ENCODE peak calls at places on chromosomes 2 and 18, in six cellular contexts. M is heart left ventricle, I is mesendoderm, V is AG09309, S is NB4, P is Peyer's patch. Y is an unnamed sample.

GRCh38 chr2:86675611-86676015 is 44.5 kb upstream of the RMND5A start:
- DNase-seq in P (no peak), M (no peak), V (no peak), S (no peak), I (peak), Y (no peak)

GRCh38 chr2:16832910-16833309 is 167.3 kb upstream of the CYRIA start:
- DNase-seq in M (no peak), P (no peak), V (no peak), I (no peak), S (no peak), Y (no peak)

GRCh38 chr18:3720818-3721545 is 271.0 kb downstream of the TGIF1 start:
- DNase-seq in V (no peak), P (no peak), I (no peak), S (no peak), M (no peak), Y (no peak)

GRCh38 chr18:65206551-65207260 is 544.1 kb upstream of the CDH7 start:
- DNase-seq in V (no peak), S (no peak), I (peak), P (no peak), M (no peak), Y (peak)

GRCh38 chr2:25252291-25253152 is 84.1 kb upstream of the POMC start:
- DNase-seq in I (peak), S (peak), M (peak), V (no peak), P (peak), Y (peak)

GRCh38 chr2:106030287-106031268 is 163.5 kb downstream of the UXS1 start:
- DNase-seq in S (peak), M (peak), P (peak), I (no peak), V (peak), Y (no peak)

GRCh38 chr2:105546623-105546964 is 147.7 kb upstream of the FHL2 start:
- DNase-seq in P (no peak), S (no peak), I (no peak), M (peak), V (no peak), Y (no peak)

GRCh38 chr2:70188460-70188859 is 2.4 kb downstream of the C2orf42 start:
- DNase-seq in I (no peak), S (peak), P (no peak), M (no peak), V (no peak), Y (no peak)

GRCh38 chr2:204108301-204108700 is 171.7 kb downstream of the ICOS start:
- DNase-seq in P (no peak), S (peak), M (peak), I (peak), V (no peak), Y (peak)

GRCh38 chr2:9114457-9114856 is 92.2 kb upstream of the ASAP2 start:
- DNase-seq in S (peak), I (no peak), M (no peak), P (no peak), V (no peak), Y (no peak)

GRCh38 chr2:214103199-214104001 is 307.5 kb upstream of the VWC2L start:
- DNase-seq in V (no peak), P (no peak), I (no peak), S (no peak), M (no peak), Y (no peak)

GRCh38 chr2:195575879-195576391 is 81.1 kb upstream of the SLC39A10 start:
- DNase-seq in I (peak), M (no peak), S (peak), V (peak), P (no peak), Y (peak)

DNA sequence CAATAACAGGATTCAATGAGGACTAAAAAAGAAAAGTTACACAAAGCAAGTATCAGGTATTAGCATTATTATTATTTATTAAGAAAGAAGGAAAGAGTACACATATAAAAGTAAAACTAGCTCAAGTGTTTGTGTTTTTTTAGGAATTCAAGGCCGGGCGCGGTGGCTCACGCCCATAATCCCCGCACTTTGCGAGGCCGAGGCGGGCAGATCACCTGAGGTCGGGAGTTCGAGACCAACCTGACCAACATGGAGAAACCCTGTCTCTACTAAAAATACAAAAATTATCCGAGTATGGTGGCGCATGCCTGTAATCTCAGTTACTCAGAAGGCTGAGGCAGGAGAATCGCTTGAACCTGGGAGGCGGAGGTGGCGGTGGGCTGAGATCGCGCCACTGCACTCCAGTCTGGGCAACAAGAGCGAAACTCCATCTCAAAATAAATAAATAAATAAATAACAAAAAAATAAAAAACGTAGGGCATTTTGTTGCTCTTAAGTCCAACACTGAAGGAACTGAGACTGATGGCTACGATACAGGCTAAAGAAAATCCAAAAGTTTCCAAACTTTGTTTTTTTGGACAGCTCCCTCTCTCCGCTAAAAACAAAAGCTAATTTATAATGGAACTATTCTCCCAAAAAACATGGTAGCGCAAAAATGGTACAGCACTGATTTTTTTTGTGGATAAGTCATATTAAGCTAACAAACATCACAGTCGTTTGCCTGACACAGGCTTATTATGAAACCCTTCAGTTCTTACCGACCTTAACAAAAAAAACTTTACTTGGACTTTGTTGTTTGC is 1.7 kb downstream of the TRAPPC8 start:
- DNase-seq in S (no peak), V (no peak), P (no peak), M (no peak), I (no peak), Y (no peak)
- H3K4me3 ChIP-seq in S (peak), V (peak), P (no peak), M (peak), I (no peak), Y (peak)

DNA sequence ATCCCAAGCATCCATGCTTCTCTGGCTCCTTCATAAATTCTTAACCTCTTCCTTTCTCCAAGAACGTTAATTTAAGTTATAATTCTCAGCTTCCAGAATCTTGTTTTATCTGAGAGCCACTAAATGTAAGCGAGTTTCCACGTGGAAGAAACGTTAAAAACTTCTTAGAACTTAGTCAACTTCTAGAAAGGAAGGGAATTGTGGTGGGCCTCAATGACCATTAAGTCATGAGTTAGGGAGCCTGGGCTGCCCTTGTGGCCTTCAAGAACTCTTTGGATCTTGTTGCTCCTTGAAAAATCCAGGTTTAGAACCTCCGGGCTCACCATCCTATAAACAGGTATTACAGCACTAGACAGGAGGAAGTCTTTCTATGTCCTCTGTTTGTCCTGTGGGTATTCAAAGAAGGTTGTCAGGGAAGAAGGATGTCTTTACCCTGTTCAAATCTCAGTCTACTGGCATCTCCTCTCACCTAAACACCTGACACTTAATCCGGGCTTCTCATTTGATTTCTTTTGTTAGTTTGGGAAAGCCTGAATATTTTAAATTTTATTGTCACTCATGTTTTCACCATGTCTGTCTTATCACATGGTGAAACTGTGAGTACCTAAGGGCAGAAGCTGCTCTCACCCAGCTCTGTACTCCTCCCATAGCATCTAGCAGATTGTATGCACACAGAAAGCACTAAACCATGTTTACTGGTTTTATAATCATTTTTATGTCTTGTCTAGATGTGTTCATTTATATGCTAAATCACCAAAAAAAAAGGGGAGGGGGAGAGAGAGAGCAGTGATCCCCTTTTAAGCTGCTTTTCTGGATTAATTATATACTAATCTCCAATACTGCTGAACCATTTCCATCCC is 6.3 kb downstream of the RND3 start:
- DNase-seq in S (no peak), I (no peak), M (no peak), V (no peak), P (no peak), Y (no peak)
- H3K4me3 ChIP-seq in S (no peak), I (no peak), M (no peak), V (no peak), P (no peak), Y (no peak)

GRCh38 chr2:99648906-99649606 is 159.2 kb upstream of the REV1 start:
- DNase-seq in I (no peak), P (no peak), S (no peak), M (no peak), V (no peak), Y (no peak)

GRCh38 chr2:99643824-99644787 is 154.3 kb upstream of the REV1 start:
- DNase-seq in M (no peak), P (no peak), I (no peak), V (no peak), S (no peak), Y (no peak)

GRCh38 chr2:99651930-99652670 is 162.3 kb upstream of the REV1 start:
- DNase-seq in S (no peak), P (no peak), I (peak), M (no peak), V (no peak), Y (no peak)

GRCh38 chr2:99645960-99646359 is 156.1 kb upstream of the REV1 start:
- DNase-seq in V (no peak), I (no peak), P (no peak), S (no peak), M (no peak), Y (no peak)

DNA sequence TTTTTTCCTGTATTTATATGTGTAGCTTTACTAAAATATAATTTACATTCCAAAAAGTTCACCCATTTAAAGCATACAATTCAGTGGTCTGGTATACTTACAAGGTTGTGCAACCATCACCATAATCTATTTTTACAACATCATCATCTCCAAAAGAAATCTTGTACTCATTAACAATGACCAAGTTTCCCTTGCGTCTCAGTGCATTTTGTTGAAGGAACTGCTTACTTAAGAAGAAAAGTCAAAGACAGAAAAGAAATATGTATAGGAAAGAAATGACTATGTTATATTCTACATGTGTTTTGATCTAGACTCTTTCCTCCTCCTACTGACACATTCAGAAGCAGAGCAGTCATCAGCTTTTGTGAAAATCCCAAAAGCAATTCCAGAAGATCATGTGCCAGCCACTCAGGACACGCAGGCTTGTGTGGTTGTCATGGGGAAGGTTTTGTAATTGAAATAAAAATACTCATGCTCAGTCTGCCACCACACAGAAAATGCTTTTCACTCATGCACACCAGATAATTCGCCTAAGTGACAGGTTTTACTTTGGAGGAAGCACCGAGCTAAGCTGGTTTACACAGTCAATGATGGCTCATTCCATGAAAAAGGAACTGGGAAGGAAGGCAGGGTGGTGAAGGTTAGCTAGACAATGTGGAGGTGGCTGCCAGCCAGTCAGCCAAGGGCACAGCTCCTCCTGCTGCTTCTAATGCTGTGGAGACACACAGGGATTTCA is 158.5 kb upstream of the REV1 start:
- DNase-seq in I (no peak), P (no peak), V (no peak), S (no peak), M (peak), Y (no peak)
- H3K4me3 ChIP-seq in I (no peak), P (no peak), V (no peak), S (no peak), M (no peak), Y (no peak)

GRCh38 chr2:158134655-158135054 is 33.0 kb downstream of the UPP2 start:
- DNase-seq in S (no peak), M (no peak), I (no peak), P (peak), V (no peak), Y (no peak)
- H3K4me3 ChIP-seq in S (no peak), M (no peak), I (no peak), P (no peak), V (no peak), Y (no peak)

GRCh38 chr2:3463156-3463835 is 56.0 kb downstream of the ADI1 start:
- DNase-seq in I (no peak), P (no peak), M (peak), S (no peak), V (no peak), Y (no peak)

GRCh38 chr2:3460161-3460560 is 59.2 kb downstream of the ADI1 start:
- DNase-seq in I (no peak), P (no peak), M (no peak), S (no peak), V (no peak), Y (no peak)

GRCh38 chr2:3460831-3461544 is 58.3 kb downstream of the ADI1 start:
- DNase-seq in M (no peak), V (no peak), I (no peak), P (no peak), S (no peak), Y (no peak)

GRCh38 chr2:3462493-3463104 is 56.7 kb downstream of the ADI1 start:
- DNase-seq in V (no peak), P (no peak), M (no peak), I (no peak), S (no peak), Y (no peak)

GRCh38 chr2:3461781-3462492 is 57.4 kb downstream of the ADI1 start:
- DNase-seq in V (peak), S (peak), M (no peak), P (no peak), I (peak), Y (peak)
- H3K4me3 ChIP-seq in V (no peak), S (no peak), M (no peak), P (no peak), I (no peak), Y (no peak)

GRCh38 chr2:150486539-150487484 is 655 bp downstream of the RND3 start:
- DNase-seq in M (peak), S (no peak), I (peak), P (peak), V (no peak), Y (peak)
- H3K4me3 ChIP-seq in M (peak), S (no peak), I (peak), P (peak), V (peak), Y (peak)

DNA sequence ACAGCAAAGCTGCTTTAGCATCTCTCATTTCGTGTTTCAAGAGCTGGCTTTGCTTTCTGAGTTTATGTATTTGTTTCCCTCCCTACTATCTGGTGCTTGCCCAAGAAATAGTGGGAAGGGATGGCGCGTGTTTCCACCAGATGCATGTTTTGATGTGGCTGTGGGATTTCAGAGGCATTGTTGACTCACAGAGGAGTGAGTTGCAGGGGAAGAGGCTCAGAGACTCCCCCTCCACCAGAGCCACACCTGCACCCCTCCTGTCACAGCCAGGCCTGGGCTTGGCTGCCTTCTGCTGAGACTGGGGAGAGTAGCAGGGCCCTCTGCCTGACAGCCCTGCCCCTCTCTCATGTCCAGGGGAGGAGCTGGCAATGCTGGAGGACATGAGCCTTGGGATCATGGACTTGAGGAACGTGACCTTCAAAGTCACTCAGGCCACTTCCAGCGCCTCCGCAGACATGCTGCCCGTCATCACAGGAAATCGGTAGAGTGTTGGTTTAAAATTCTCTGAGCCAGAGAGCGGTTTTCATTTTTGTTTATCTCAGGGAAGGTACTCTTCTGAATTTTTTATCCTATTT is 42.9 kb downstream of the COA5 start:
- DNase-seq in V (no peak), M (no peak), P (no peak), I (no peak), S (no peak), Y (no peak)
- H3K4me3 ChIP-seq in V (no peak), M (no peak), P (no peak), I (no peak), S (no peak), Y (no peak)

DNA sequence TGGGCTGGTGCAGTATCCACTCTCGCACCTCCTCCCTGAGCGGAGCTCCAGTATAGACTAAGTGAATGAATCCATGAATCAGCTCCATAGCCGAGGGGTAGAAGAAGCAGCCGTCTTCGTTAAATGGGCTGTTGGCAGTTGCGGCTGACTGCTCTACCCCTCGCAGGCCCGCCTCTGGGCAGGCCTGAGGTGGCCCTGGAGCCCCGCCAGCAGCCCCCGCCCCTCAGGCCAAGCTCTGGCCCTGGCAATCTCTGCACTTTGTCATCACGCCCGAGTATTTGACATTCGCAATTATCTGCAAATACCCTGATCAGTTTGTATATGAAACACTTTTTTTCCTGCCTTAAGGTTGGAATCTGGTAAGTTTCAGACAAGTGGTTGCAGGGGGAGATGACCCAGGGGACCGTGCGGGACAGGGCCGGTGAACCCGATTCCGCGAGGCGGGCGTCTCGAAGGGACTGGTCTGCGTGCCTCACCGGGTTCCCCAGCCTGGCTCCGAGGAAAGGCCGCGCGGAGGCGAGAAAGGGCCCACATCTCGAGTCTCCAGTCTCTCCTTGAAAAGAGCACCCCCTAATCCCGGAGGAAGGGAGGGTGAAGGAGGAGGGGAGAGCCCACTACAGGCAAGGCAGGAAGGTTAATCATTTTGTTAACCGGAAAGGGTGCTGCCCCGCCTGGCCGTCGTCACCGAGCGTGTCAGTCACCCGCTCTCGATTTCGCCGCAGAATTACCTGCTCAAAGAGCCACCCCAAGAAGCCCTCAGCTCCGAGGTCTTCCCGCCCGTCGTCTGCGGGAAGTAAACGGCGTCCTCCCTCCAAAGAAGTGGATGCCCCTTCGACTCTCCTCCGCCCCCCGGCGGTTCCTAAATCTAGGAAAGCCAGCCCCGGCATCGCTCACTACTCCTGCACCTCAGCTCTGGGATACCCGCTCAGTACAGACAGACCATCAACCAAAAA is 11.1 kb upstream of the SATB2 start:
- DNase-seq in P (no peak), I (peak), V (no peak), M (no peak), S (no peak), Y (peak)
- H3K4me3 ChIP-seq in P (no peak), I (peak), V (no peak), M (no peak), S (no peak), Y (peak)

GRCh38 chr2:60354713-60355112 is 198.7 kb downstream of the BCL11A start:
- DNase-seq in M (no peak), I (no peak), S (no peak), V (no peak), P (no peak), Y (no peak)

GRCh38 chr2:60356346-60356745 is 197.1 kb downstream of the BCL11A start:
- DNase-seq in S (no peak), P (no peak), V (no peak), I (peak), M (no peak), Y (no peak)

GRCh38 chr2:60353863-60354262 is 199.6 kb downstream of the BCL11A start:
- DNase-seq in M (no peak), P (no peak), V (no peak), S (no peak), I (no peak), Y (no peak)

GRCh38 chr2:60353406-60353800 is 200.1 kb downstream of the BCL11A start:
- DNase-seq in I (no peak), P (no peak), V (no peak), M (no peak), S (no peak), Y (peak)

GRCh38 chr2:60355849-60356261 is 197.6 kb downstream of the BCL11A start:
- DNase-seq in S (peak), I (no peak), V (no peak), M (no peak), P (no peak), Y (no peak)
- H3K4me3 ChIP-seq in S (no peak), I (no peak), V (no peak), M (no peak), P (no peak), Y (no peak)

Y was measured in neural progenitor cell.